ENCODE peak calls at places on chromosomes 3 and 15, in four cellular contexts. E is aorta, H is adipocyte, M is heart left ventricle. Y is an unnamed sample. For H3K9me3, the result is how much of the 10 kb centered on the place peaks cover.

GRCh38 chr3:133254151-133254550 is 145.7 kb upstream of the BFSP2 start:
- DNase-seq in E (no peak), H (no peak), M (no peak), Y (no peak)

GRCh38 chr3:194000100-194000499 is 135.8 kb upstream of the HES1 start:
- DNase-seq in M (no peak), E (no peak), H (no peak), Y (no peak)

GRCh38 chr3:69326821-69327433 is 59.0 kb downstream of the FRMD4B start:
- DNase-seq in M (no peak), H (peak), E (no peak), Y (no peak)

GRCh38 chr3:120013481-120013880 is 80.8 kb downstream of the GSK3B start:
- DNase-seq in E (no peak), H (no peak), M (no peak), Y (no peak)

GRCh38 chr15:91894606-91895005 is 41.1 kb downstream of the SLCO3A1 start:
- DNase-seq in E (no peak), H (no peak), M (no peak), Y (no peak)

GRCh38 chr3:176855901-176856486 is 341.3 kb downstream of the TBL1XR1 start:
- DNase-seq in M (no peak), H (no peak), E (no peak), Y (no peak)

GRCh38 chr15:91308855-91309254 is 208.8 kb downstream of the SV2B start:
- DNase-seq in M (no peak), H (no peak), E (no peak), Y (no peak)

GRCh38 chr3:38170722-38171121 is 5.4 kb downstream of the OXSR1 start:
- DNase-seq in M (no peak), E (no peak), H (no peak), Y (no peak)

GRCh38 chr3:20121088-20121487 is 64.9 kb downstream of the SGO1 start:
- DNase-seq in H (no peak), E (no peak), M (no peak), Y (no peak)

GRCh38 chr3:130442284-130442683 is 74.7 kb upstream of the COL6A6 start:
- DNase-seq in M (no peak), E (no peak), H (no peak), Y (peak)

GRCh38 chr3:120182613-120183524 is 88.6 kb upstream of the GSK3B start:
- DNase-seq in M (no peak), E (no peak), H (peak), Y (peak)

GRCh38 chr3:114364806-114365205 is 71.0 kb downstream of the TIGIT start:
- DNase-seq in E (no peak), M (no peak), H (no peak), Y (no peak)

GRCh38 chr3:128006471-128007424 is 45.5 kb upstream of the SEC61A1 start:
- DNase-seq in M (no peak), H (no peak), E (peak), Y (no peak)

GRCh38 chr3:74693216-74693615 is 78.8 kb upstream of the CNTN3 start:
- DNase-seq in H (no peak), M (no peak), E (no peak), Y (no peak)

GRCh38 chr3:180048108-180048507 is 11.4 kb upstream of the PEX5L start:
- DNase-seq in H (no peak), M (no peak), E (no peak), Y (no peak)

GRCh38 chr3:190038050-190038631 is 82.6 kb downstream of the P3H2 start:
- DNase-seq in H (peak), M (no peak), E (no peak), Y (peak)

GRCh38 chr3:45026957-45027356 is 854 bp downstream of the CLEC3B start:
- DNase-seq in E (peak), M (peak), H (peak), Y (no peak)

GRCh38 chr3:151196441-151196840 is 6.6 kb downstream of the GPR171 start:
- DNase-seq in M (no peak), H (no peak), E (no peak), Y (no peak)

GRCh38 chr3:79521221-79521848 is 246.5 kb downstream of the ROBO1 start:
- DNase-seq in H (peak), M (no peak), E (no peak), Y (no peak)

GRCh38 chr3:16912400-16913263 is 27.9 kb downstream of the PLCL2 start:
- DNase-seq in E (no peak), H (no peak), M (no peak), Y (no peak)

GRCh38 chr3:189967254-189967865 is 153.3 kb downstream of the P3H2 start:
- DNase-seq in E (no peak), M (no peak), H (peak), Y (no peak)

GRCh38 chr15:64092075-64092820 is 1.4 kb downstream of the CIAO2A start:
- DNase-seq in E (no peak), M (no peak), H (no peak), Y (no peak)

GRCh38 chr3:189961525-189962161 is 159.1 kb downstream of the P3H2 start:
- DNase-seq in M (peak), H (peak), E (peak), Y (peak)

GRCh38 chr3:73801444-73801843 is 176.7 kb upstream of the PDZRN3 start:
- DNase-seq in M (no peak), E (no peak), H (no peak), Y (no peak)

GRCh38 chr3:168047190-168047795 is 48.4 kb downstream of the GOLIM4 start:
- DNase-seq in E (no peak), H (peak), M (no peak), Y (no peak)

GRCh38 chr3:62567097-62568021 is 194.0 kb upstream of the FEZF2 start:
- DNase-seq in E (peak), M (no peak), H (peak), Y (peak)

GRCh38 chr15:53378096-53378620 is 381.3 kb downstream of the WDR72 start:
- DNase-seq in E (no peak), M (no peak), H (no peak), Y (no peak)

GRCh38 chr3:24235121-24235520 is 259.5 kb downstream of the THRB start:
- DNase-seq in H (no peak), E (no peak), M (no peak), Y (no peak)

GRCh38 chr15:58332676-58333400 is 99.0 kb upstream of the LIPC start:
- DNase-seq in M (no peak), E (no peak), H (peak), Y (no peak)

GRCh38 chr15:59210186-59210585 is 3.5 kb downstream of the LDHAL6B start:
- DNase-seq in M (no peak), E (no peak), H (no peak), Y (no peak)

GRCh38 chr15:95111969-95112368 is 880.6 kb downstream of the MCTP2 start:
- DNase-seq in M (no peak), H (no peak), E (no peak), Y (no peak)

GRCh38 chr15:95108673-95109072 is 877.3 kb downstream of the MCTP2 start:
- DNase-seq in M (no peak), E (no peak), H (no peak), Y (no peak)

GRCh38 chr15:95119041-95119440 is 887.7 kb downstream of the MCTP2 start:
- DNase-seq in M (no peak), H (no peak), E (no peak), Y (no peak)

GRCh38 chr15:95113041-95113440 is 881.7 kb downstream of the MCTP2 start:
- DNase-seq in E (no peak), H (no peak), M (no peak), Y (no peak)
- H3K9me3 ChIP-seq in E (under half), H (under half), M (under half), Y (under half)

GRCh38 chr15:25236861-25237155 is 202.0 kb downstream of the UBE3A start:
- DNase-seq in E (peak), H (no peak), M (peak), Y (no peak)
- H3K9me3 ChIP-seq in E (under half), H (under half), M (under half), Y (under half)

DNA sequence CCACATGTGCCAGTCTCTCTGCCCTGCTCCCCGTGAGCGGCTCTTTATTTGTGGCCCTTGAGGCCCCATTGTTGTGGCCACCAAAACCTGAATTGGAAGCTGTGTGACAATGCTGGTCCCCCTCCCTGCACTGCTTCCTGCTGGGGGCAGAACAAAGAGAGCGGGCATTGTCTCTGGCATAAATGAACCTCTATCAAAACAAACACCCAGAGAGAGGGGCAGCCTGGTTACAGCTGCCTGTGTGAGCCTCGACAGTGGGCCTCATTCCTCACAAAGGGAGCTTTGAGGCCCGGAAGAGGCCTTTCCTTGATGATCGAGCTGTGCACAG is 152.9 kb downstream of the IGF1R start:
- DNase-seq in M (no peak), E (no peak), H (no peak), Y (no peak)
- H3K9me3 ChIP-seq in M (under half), E (under half), H (under half), Y (under half)

GRCh38 chr3:141914311-141914710 is 37.9 kb downstream of the ATP1B3 start:
- DNase-seq in E (no peak), M (no peak), H (no peak), Y (peak)
- H3K9me3 ChIP-seq in E (under half), M (under half), H (under half), Y (under half)

GRCh38 chr15:35702946-35703495 is 157.1 kb upstream of the DPH6 start:
- DNase-seq in E (no peak), M (no peak), H (no peak), Y (no peak)

GRCh38 chr15:35705030-35705884 is 159.3 kb upstream of the DPH6 start:
- DNase-seq in H (no peak), M (no peak), E (no peak), Y (no peak)

GRCh38 chr15:35698978-35699377 is 153.0 kb upstream of the DPH6 start:
- DNase-seq in E (no peak), M (no peak), H (no peak), Y (no peak)

GRCh38 chr15:35698331-35698730 is 152.4 kb upstream of the DPH6 start:
- DNase-seq in M (no peak), E (no peak), H (no peak), Y (no peak)

GRCh38 chr15:35701402-35702046 is 155.6 kb upstream of the DPH6 start:
- DNase-seq in E (no peak), M (no peak), H (no peak), Y (no peak)
- H3K9me3 ChIP-seq in E (under half), M (under half), H (under half), Y (under half)

GRCh38 chr3:55929154-55929869 is 442.2 kb upstream of the WNT5A start:
- DNase-seq in E (no peak), M (no peak), H (no peak), Y (no peak)
- H3K9me3 ChIP-seq in E (under half), M (under half), H (under half), Y (under half)

Y was measured in lung.